ENCODE peak calls at places on chromosomes 5 and 9, in five cellular contexts. One of them, this sample, is unnamed.

GRCh38 chr9:76576344-76576743 is 117.4 kb downstream of the GCNT1 start:
- DNase-seq in NT2/D1: no peak
- DNase-seq in HepG2: no peak
- DNase-seq in H1: peak
- DNase-seq in GM12878: peak
- DNase-seq in this sample: no peak

GRCh38 chr5:90168399-90168798 is 241.2 kb downstream of the CETN3 start:
- DNase-seq in NT2/D1: no peak
- DNase-seq in HepG2: no peak
- DNase-seq in H1: no peak
- DNase-seq in GM12878: no peak
- DNase-seq in this sample: no peak

GRCh38 chr5:133820516-133820915 is 147.9 kb downstream of the C5orf15 start:
- DNase-seq in NT2/D1: no peak
- DNase-seq in HepG2: no peak
- DNase-seq in H1: no peak
- DNase-seq in GM12878: no peak
- DNase-seq in this sample: no peak

GRCh38 chr5:43315262-43315661 is 2.0 kb upstream of the HMGCS1 start:
- DNase-seq in NT2/D1: no peak
- DNase-seq in HepG2: no peak
- DNase-seq in H1: no peak
- DNase-seq in GM12878: no peak
- DNase-seq in this sample: no peak

GRCh38 chr5:17185776-17186175 is 31.7 kb upstream of the BASP1 start:
- DNase-seq in NT2/D1: no peak
- DNase-seq in HepG2: no peak
- DNase-seq in H1: no peak
- DNase-seq in GM12878: no peak
- DNase-seq in this sample: no peak

GRCh38 chr5:1789838-1790462 is 9.7 kb downstream of the MRPL36 start:
- DNase-seq in NT2/D1: no peak
- DNase-seq in HepG2: no peak
- DNase-seq in H1: no peak
- DNase-seq in GM12878: no peak
- DNase-seq in this sample: no peak

GRCh38 chr5:172714491-172715420 is 56.2 kb downstream of the DUSP1 start:
- DNase-seq in NT2/D1: no peak
- DNase-seq in HepG2: peak
- DNase-seq in H1: no peak
- DNase-seq in GM12878: no peak
- DNase-seq in this sample: peak

GRCh38 chr9:131181091-131181681 is 55.8 kb downstream of the NUP214 start:
- DNase-seq in NT2/D1: no peak
- DNase-seq in HepG2: no peak
- DNase-seq in H1: no peak
- DNase-seq in GM12878: no peak
- DNase-seq in this sample: no peak

GRCh38 chr9:73183917-73184861 is 32.5 kb downstream of the ANXA1 start:
- DNase-seq in NT2/D1: no peak
- DNase-seq in HepG2: peak
- DNase-seq in H1: no peak
- DNase-seq in GM12878: no peak
- DNase-seq in this sample: no peak

GRCh38 chr9:115167175-115167574 is 49.2 kb upstream of the TNC start:
- DNase-seq in NT2/D1: no peak
- DNase-seq in HepG2: no peak
- DNase-seq in H1: no peak
- DNase-seq in GM12878: no peak
- DNase-seq in this sample: no peak

GRCh38 chr5:60248900-60249299 is 355.4 kb upstream of the PDE4D start:
- DNase-seq in NT2/D1: no peak
- DNase-seq in HepG2: no peak
- DNase-seq in H1: no peak
- DNase-seq in GM12878: peak
- DNase-seq in this sample: no peak

GRCh38 chr5:132491368-132492364 is 1.1 kb upstream of the IRF1 start:
- DNase-seq in NT2/D1: no peak
- DNase-seq in HepG2: no peak
- DNase-seq in H1: no peak
- DNase-seq in GM12878: no peak
- DNase-seq in this sample: no peak

GRCh38 chr5:174910245-174910737 is 185.9 kb downstream of the MSX2 start:
- DNase-seq in NT2/D1: peak
- DNase-seq in HepG2: peak
- DNase-seq in H1: peak
- DNase-seq in GM12878: no peak
- DNase-seq in this sample: peak

GRCh38 chr5:141439411-141440141 is 9.3 kb downstream of the PCDHGA12 start:
- DNase-seq in NT2/D1: no peak
- DNase-seq in HepG2: no peak
- DNase-seq in H1: no peak
- DNase-seq in GM12878: no peak
- DNase-seq in this sample: no peak

GRCh38 chr9:126482361-126483044 is 131.2 kb upstream of the LMX1B start:
- DNase-seq in NT2/D1: no peak
- DNase-seq in HepG2: no peak
- DNase-seq in H1: peak
- DNase-seq in GM12878: no peak
- DNase-seq in this sample: no peak

DNA sequence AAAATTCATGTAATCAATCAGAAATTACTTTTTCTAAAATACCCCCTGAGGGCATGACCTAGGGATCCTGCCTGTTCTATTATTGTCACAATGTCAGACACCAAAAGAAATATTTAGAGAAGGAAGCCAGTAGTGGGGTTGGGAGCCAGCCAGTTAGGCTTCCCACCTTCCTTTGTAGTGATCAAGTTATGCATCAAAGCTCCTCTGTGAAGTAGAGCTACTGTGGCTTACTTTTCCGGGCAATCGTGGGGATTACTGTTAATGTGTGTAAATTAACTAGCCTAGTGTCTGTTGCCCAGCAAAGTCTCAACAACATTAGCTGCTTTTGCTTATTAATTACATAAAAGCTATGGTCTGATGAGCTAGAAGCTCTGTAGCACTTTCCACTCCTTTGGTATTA is 109.0 kb upstream of the PCAT7 start:
- DNase-seq in NT2/D1: no peak
- DNase-seq in HepG2: no peak
- DNase-seq in H1: no peak
- DNase-seq in GM12878: no peak
- DNase-seq in this sample: no peak
- TF ChIP-seq SUZ12 in NT2/D1: no peak
- TF ChIP-seq SUZ12 in HepG2: no peak
- TF ChIP-seq SUZ12 in H1: no peak
- TF ChIP-seq SUZ12 in GM12878: no peak
- TF ChIP-seq SUZ12 in this sample: no peak

GRCh38 chr5:126391386-126391785 is 31.8 kb upstream of the GRAMD2B start:
- DNase-seq in NT2/D1: no peak
- DNase-seq in HepG2: no peak
- DNase-seq in H1: no peak
- DNase-seq in GM12878: no peak
- DNase-seq in this sample: no peak

GRCh38 chr5:126395627-126396026 is 27.6 kb upstream of the GRAMD2B start:
- DNase-seq in NT2/D1: no peak
- DNase-seq in HepG2: no peak
- DNase-seq in H1: no peak
- DNase-seq in GM12878: no peak
- DNase-seq in this sample: no peak

GRCh38 chr5:126394211-126394828 is 28.9 kb upstream of the GRAMD2B start:
- DNase-seq in NT2/D1: no peak
- DNase-seq in HepG2: no peak
- DNase-seq in H1: no peak
- DNase-seq in GM12878: no peak
- DNase-seq in this sample: no peak

GRCh38 chr5:126398791-126399190 is 24.4 kb upstream of the GRAMD2B start:
- DNase-seq in NT2/D1: no peak
- DNase-seq in HepG2: no peak
- DNase-seq in H1: no peak
- DNase-seq in GM12878: no peak
- DNase-seq in this sample: no peak

GRCh38 chr5:126395198-126395597 is 28.0 kb upstream of the GRAMD2B start:
- DNase-seq in NT2/D1: no peak
- DNase-seq in HepG2: no peak
- DNase-seq in H1: no peak
- DNase-seq in GM12878: no peak
- DNase-seq in this sample: no peak
- TF ChIP-seq SUZ12 in NT2/D1: no peak
- TF ChIP-seq SUZ12 in HepG2: no peak
- TF ChIP-seq SUZ12 in H1: no peak
- TF ChIP-seq SUZ12 in GM12878: no peak
- TF ChIP-seq SUZ12 in this sample: no peak

DNA sequence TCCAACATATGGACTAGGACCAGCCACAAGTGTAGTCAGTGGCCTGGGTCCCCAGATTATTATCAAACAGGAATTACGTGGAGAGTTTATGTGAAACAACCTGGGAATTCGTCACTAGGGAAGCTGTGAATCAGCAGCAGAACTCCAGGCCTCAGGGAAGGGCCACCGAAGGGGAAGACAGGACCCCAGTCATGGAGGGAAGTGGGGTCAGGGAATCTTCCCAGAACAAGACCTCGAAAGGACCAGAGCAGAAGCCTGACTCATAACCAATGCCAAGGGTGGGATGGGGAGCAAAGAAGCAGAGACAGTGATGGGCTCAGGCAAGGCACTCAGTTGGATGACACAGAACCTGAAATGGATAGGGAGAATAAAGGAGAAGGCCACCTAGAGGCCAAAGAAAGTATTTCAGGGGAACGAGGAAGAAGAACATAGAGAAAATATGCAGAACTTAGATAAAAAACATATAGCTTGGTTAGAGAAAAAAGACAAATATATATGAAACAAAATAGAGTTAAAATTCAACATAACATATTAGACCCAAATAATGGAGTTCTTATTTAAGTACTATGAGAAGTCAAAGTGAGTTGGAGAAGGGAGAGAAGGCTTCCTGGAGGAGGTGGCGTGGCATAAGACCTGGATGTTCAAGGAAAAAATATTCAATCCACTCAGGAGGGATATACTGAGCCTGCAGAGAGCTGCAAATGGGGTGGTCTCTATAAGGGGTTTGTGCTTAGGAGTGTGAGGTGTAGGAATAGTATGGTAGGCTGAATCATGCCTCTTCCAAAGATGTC is 66.7 kb upstream of the CAST start:
- DNase-seq in NT2/D1: no peak
- DNase-seq in HepG2: peak
- DNase-seq in H1: no peak
- DNase-seq in GM12878: no peak
- DNase-seq in this sample: peak
- TF ChIP-seq SUZ12 in NT2/D1: no peak
- TF ChIP-seq SUZ12 in HepG2: no peak
- TF ChIP-seq SUZ12 in H1: no peak
- TF ChIP-seq SUZ12 in GM12878: no peak
- TF ChIP-seq SUZ12 in this sample: no peak

DNA sequence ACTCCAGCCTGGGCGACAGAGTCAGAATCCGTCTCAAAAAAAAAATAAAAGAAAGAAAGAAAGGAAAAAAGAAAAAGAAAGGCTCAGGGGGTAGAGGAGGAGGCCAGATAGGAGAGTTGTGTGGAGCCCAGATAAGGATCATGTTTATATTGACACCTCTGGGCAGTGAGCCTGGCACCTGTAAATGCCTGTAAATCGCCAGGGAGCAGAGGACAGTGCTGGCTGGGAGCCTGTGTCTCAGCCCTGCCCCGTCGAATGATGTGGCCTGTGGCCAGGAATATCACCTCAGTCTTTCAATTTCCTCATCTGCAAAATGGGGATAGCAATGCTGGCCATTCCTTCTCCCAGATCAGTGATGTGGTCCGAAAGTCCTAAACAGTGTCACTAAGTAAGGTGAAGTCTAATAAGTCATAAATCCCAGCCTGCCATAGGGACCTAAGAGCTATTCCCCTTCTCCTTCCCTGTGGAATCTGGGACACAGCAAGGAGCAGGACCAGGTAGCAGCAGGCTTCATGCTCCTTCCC is 10.3 kb upstream of the ABO start:
- DNase-seq in NT2/D1: no peak
- DNase-seq in HepG2: no peak
- DNase-seq in H1: no peak
- DNase-seq in GM12878: no peak
- DNase-seq in this sample: no peak
- TF ChIP-seq SUZ12 in NT2/D1: no peak
- TF ChIP-seq SUZ12 in HepG2: no peak
- TF ChIP-seq SUZ12 in H1: no peak
- TF ChIP-seq SUZ12 in GM12878: no peak
- TF ChIP-seq SUZ12 in this sample: no peak

DNA sequence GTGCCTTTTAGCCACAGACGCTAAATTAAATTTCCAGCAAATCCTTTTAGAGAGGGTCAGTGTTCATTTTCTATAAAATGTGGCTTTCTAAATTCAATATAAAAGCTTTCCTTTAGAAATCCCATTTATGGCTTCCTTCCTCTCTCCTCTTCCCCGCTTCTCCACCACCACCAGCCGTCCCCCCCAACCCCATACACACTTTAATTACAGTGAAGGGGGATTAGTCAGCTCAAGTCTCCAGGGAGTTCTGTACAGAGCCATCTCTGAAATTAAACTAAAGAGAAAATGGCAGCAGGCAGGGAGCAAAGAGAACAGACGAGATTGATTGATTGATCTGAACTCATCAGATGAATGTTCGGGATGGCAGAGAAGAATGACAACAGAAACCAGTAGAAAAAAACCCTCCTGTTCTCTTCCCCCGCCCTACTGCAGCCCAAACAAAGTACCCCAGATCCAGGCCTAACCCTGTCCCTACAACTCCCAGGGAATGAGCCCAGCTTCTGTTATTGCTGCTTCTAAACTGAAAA is 241.7 kb upstream of the PANK3 start:
- DNase-seq in NT2/D1: no peak
- DNase-seq in HepG2: no peak
- DNase-seq in H1: no peak
- DNase-seq in GM12878: no peak
- DNase-seq in this sample: no peak
- TF ChIP-seq SUZ12 in NT2/D1: no peak
- TF ChIP-seq SUZ12 in HepG2: no peak
- TF ChIP-seq SUZ12 in H1: no peak
- TF ChIP-seq SUZ12 in GM12878: no peak
- TF ChIP-seq SUZ12 in this sample: no peak

GRCh38 chr5:72848474-72849428 is 32.3 kb downstream of the TNPO1 start:
- DNase-seq in NT2/D1: no peak
- DNase-seq in HepG2: peak
- DNase-seq in H1: no peak
- DNase-seq in GM12878: peak
- DNase-seq in this sample: peak
- TF ChIP-seq SUZ12 in NT2/D1: no peak
- TF ChIP-seq SUZ12 in HepG2: no peak
- TF ChIP-seq SUZ12 in H1: no peak
- TF ChIP-seq SUZ12 in GM12878: no peak
- TF ChIP-seq SUZ12 in this sample: no peak

This sample was measured in HEK293T.